ENCODE peak calls at places on chromosomes 1 and 21, in ten cellular contexts. V is cardiac muscle cell; Z is aorta; R is neural crest cell; E is RPMI8226; F is A549; L is stimulated activated CD4-positive, alpha-beta T cell treated with anti-CD3 and anti-CD28 coated beads, TNF-alpha, amount 100 ng/mL, for 1 hour; A is AG10803; Q is Kasumi-1; J is occipital lobe. W is an unnamed sample.

GRCh38 chr1:167968569-167968968 is 31.7 kb upstream of the MPC2 start:
- DNase-seq in V (no peak), Z (no peak), R (no peak), E (no peak), F (no peak), L (no peak), A (no peak), Q (no peak), J (no peak), W (no peak)

GRCh38 chr21:39377444-39378050 is 28.7 kb upstream of the HMGN1 start:
- DNase-seq in V (no peak), Z (no peak), R (no peak), E (no peak), F (no peak), L (no peak), A (no peak), Q (no peak), J (no peak), W (no peak)

GRCh38 chr1:175472464-175472863 is 270.9 kb downstream of the TNR start:
- DNase-seq in V (no peak), Z (no peak), R (no peak), E (no peak), F (no peak), L (no peak), A (no peak), Q (no peak), J (no peak), W (no peak)

GRCh38 chr1:78650114-78650513 is 483 bp downstream of the IFI44 start:
- DNase-seq in V (no peak), Z (no peak), R (no peak), E (no peak), F (no peak), L (no peak), A (peak; percentile 8), Q (no peak), J (no peak), W (no peak)

GRCh38 chr21:45552696-45553391 is 10.6 kb upstream of the SLC19A1 start:
- DNase-seq in V (no peak), Z (peak; percentile 76), R (no peak), E (no peak), F (no peak), L (no peak), A (no peak), Q (no peak), J (no peak), W (no peak)

GRCh38 chr1:27664291-27664690 is 7.7 kb downstream of the IFI6 start:
- DNase-seq in V (no peak), Z (no peak), R (no peak), E (peak; percentile 39), F (no peak), L (no peak), A (no peak), Q (no peak), J (no peak), W (no peak)

GRCh38 chr1:168089979-168090337 is 46.8 kb downstream of the GPR161 start:
- DNase-seq in V (no peak), Z (no peak), R (no peak), E (no peak), F (no peak), L (no peak), A (no peak), Q (no peak), J (no peak), W (no peak)

GRCh38 chr1:34796990-34797389 is 4.2 kb downstream of the GJA4 start:
- DNase-seq in V (no peak), Z (no peak), R (no peak), E (no peak), F (no peak), L (no peak), A (no peak), Q (no peak), J (no peak), W (no peak)

GRCh38 chr1:145957443-145958319 is at the start of gene LIX1L:
- DNase-seq in V (peak; percentile 99), Z (peak; percentile 98), R (peak; percentile 90), E (peak; percentile 99), F (peak; percentile 97), L (peak; percentile 83), A (peak; percentile 96), Q (peak; percentile 98), J (peak; percentile 95), W (peak; percentile 94)

GRCh38 chr1:238960071-238960470 is 426.3 kb upstream of the CHRM3 start:
- DNase-seq in V (no peak), Z (no peak), R (no peak), E (no peak), F (no peak), L (no peak), A (peak; percentile 17), Q (no peak), J (no peak), W (no peak)

GRCh38 chr1:223748405-223748772 is 36.0 kb downstream of the CAPN2 start:
- DNase-seq in V (no peak), Z (no peak), R (no peak), E (no peak), F (no peak), L (no peak), A (peak; percentile 38), Q (no peak), J (peak; percentile 29), W (peak; percentile 57)

GRCh38 chr1:76293831-76294230 is 219.3 kb downstream of the ST6GALNAC3 start:
- DNase-seq in V (no peak), Z (no peak), R (no peak), E (no peak), F (no peak), L (no peak), A (no peak), Q (no peak), J (no peak), W (no peak)

GRCh38 chr1:29551123-29551522 is 314.8 kb downstream of the PTPRU start:
- DNase-seq in V (no peak), Z (no peak), R (no peak), E (no peak), F (no peak), L (no peak), A (no peak), Q (no peak), J (no peak), W (no peak)

GRCh38 chr1:55893155-55893554 is 678.0 kb upstream of the USP24 start:
- DNase-seq in V (peak; percentile 42), Z (no peak), R (no peak), E (peak; percentile 39), F (peak; percentile 8), L (no peak), A (peak; percentile 28), Q (peak; percentile 18), J (no peak), W (no peak)

GRCh38 chr1:150346316-150346715 is 17.6 kb upstream of the RPRD2 start:
- DNase-seq in V (no peak), Z (no peak), R (no peak), E (no peak), F (no peak), L (no peak), A (no peak), Q (no peak), J (no peak), W (no peak)

GRCh38 chr1:231093158-231093922 is 53.3 kb upstream of the FAM89A start:
- DNase-seq in V (peak; percentile 14), Z (no peak), R (peak; percentile 43), E (no peak), F (no peak), L (no peak), A (no peak), Q (no peak), J (no peak), W (peak; percentile 21)

GRCh38 chr1:2973661-2974593 is 47.3 kb upstream of the ACTRT2 start:
- DNase-seq in V (no peak), Z (peak; percentile 60), R (no peak), E (no peak), F (no peak), L (no peak), A (no peak), Q (no peak), J (no peak), W (no peak)

GRCh38 chr1:34696230-34696629 is 58.6 kb upstream of the GJB5 start:
- DNase-seq in V (no peak), Z (no peak), R (no peak), E (no peak), F (peak; percentile 10), L (no peak), A (peak; percentile 12), Q (no peak), J (no peak), W (no peak)

GRCh38 chr1:8097077-8097799 is 71.1 kb upstream of the ERRFI1 start:
- DNase-seq in V (no peak), Z (no peak), R (no peak), E (no peak), F (no peak), L (no peak), A (peak; percentile 83), Q (no peak), J (no peak), W (no peak)

GRCh38 chr1:231095595-231095994 is 55.5 kb upstream of the FAM89A start:
- DNase-seq in V (no peak), Z (no peak), R (no peak), E (no peak), F (no peak), L (no peak), A (no peak), Q (no peak), J (no peak), W (no peak)

GRCh38 chr1:21906173-21907078 is 30.7 kb downstream of the HSPG2 start:
- DNase-seq in V (no peak), Z (peak; percentile 95), R (no peak), E (no peak), F (no peak), L (no peak), A (peak; percentile 80), Q (no peak), J (no peak), W (no peak)

GRCh38 chr1:73832276-73832825 is 365.6 kb downstream of the LRRIQ3 start:
- DNase-seq in V (no peak), Z (no peak), R (no peak), E (no peak), F (no peak), L (no peak), A (peak; percentile 62), Q (no peak), J (peak; percentile 7), W (no peak)

GRCh38 chr1:209850342-209850979 is 22.7 kb downstream of the UTP25 start:
- DNase-seq in V (peak; percentile 64), Z (no peak), R (peak; percentile 34), E (peak; percentile 19), F (peak; percentile 44), L (no peak), A (peak; percentile 78), Q (peak; percentile 47), J (peak; percentile 62), W (no peak)

GRCh38 chr1:18422076-18422777 is 58.5 kb upstream of the KLHDC7A start:
- DNase-seq in V (no peak), Z (no peak), R (no peak), E (no peak), F (no peak), L (no peak), A (no peak), Q (no peak), J (no peak), W (no peak)

GRCh38 chr1:207839083-207839413 is 71.9 kb downstream of the CD34 start:
- DNase-seq in V (no peak), Z (no peak), R (no peak), E (no peak), F (no peak), L (no peak), A (no peak), Q (no peak), J (no peak), W (no peak)

GRCh38 chr1:201591981-201592380 is 53.1 kb downstream of the NAV1 start:
- DNase-seq in V (no peak), Z (no peak), R (no peak), E (no peak), F (no peak), L (no peak), A (no peak), Q (no peak), J (no peak), W (no peak)

GRCh38 chr1:96233422-96233821 is 488.2 kb upstream of the PTBP2 start:
- DNase-seq in V (no peak), Z (no peak), R (no peak), E (no peak), F (no peak), L (no peak), A (peak; percentile 9), Q (no peak), J (no peak), W (no peak)

GRCh38 chr1:28326980-28327379 is 1.9 kb upstream of the MED18 start:
- DNase-seq in V (no peak), Z (no peak), R (no peak), E (no peak), F (no peak), L (no peak), A (no peak), Q (no peak), J (no peak), W (no peak)